ENCODE peak calls at places on chromosomes 3 and 15, in five cellular contexts. One of them, this sample, is unnamed.

GRCh38 chr15:61749169-61749568 is 311.1 kb downstream of the VPS13C start:
- DNase-seq in NCI-H345: no peak
- DNase-seq in activated naive CD4-positive, alpha-beta T cell treated with Interleukin-2 at 50 U/mL for 16 hours: no peak
- DNase-seq in activated CD8-positive, alpha-beta memory T cell treated with anti-CD3 and anti-CD28 coated beads, Interleukin-2, amount 50 U/mL, for 4 hours: no peak
- DNase-seq in LoVo: no peak
- DNase-seq in this sample: no peak

GRCh38 chr3:21117397-21117796 is 633.6 kb downstream of the ZNF385D start:
- DNase-seq in NCI-H345: no peak
- DNase-seq in activated CD8-positive, alpha-beta memory T cell treated with anti-CD3 and anti-CD28 coated beads, Interleukin-2, amount 50 U/mL, for 4 hours: no peak
- DNase-seq in activated naive CD4-positive, alpha-beta T cell treated with Interleukin-2 at 50 U/mL for 16 hours: no peak
- DNase-seq in LoVo: no peak
- DNase-seq in this sample: no peak

GRCh38 chr3:189710620-189711388 is 79.6 kb downstream of the TP63 start:
- DNase-seq in activated CD8-positive, alpha-beta memory T cell treated with anti-CD3 and anti-CD28 coated beads, Interleukin-2, amount 50 U/mL, for 4 hours: no peak
- DNase-seq in NCI-H345: no peak
- DNase-seq in LoVo: no peak
- DNase-seq in activated naive CD4-positive, alpha-beta T cell treated with Interleukin-2 at 50 U/mL for 16 hours: no peak
- DNase-seq in this sample: peak

GRCh38 chr3:105351821-105352220 is 14.9 kb upstream of the ALCAM start:
- DNase-seq in activated naive CD4-positive, alpha-beta T cell treated with Interleukin-2 at 50 U/mL for 16 hours: no peak
- DNase-seq in LoVo: no peak
- DNase-seq in activated CD8-positive, alpha-beta memory T cell treated with anti-CD3 and anti-CD28 coated beads, Interleukin-2, amount 50 U/mL, for 4 hours: no peak
- DNase-seq in NCI-H345: no peak
- DNase-seq in this sample: no peak

GRCh38 chr15:99401971-99402732 is 150.9 kb downstream of the LRRC28 start:
- DNase-seq in activated naive CD4-positive, alpha-beta T cell treated with Interleukin-2 at 50 U/mL for 16 hours: no peak
- DNase-seq in LoVo: no peak
- DNase-seq in NCI-H345: no peak
- DNase-seq in activated CD8-positive, alpha-beta memory T cell treated with anti-CD3 and anti-CD28 coated beads, Interleukin-2, amount 50 U/mL, for 4 hours: no peak
- DNase-seq in this sample: no peak

GRCh38 chr3:12553921-12554391 is 2.9 kb upstream of the MKRN2 start:
- DNase-seq in activated CD8-positive, alpha-beta memory T cell treated with anti-CD3 and anti-CD28 coated beads, Interleukin-2, amount 50 U/mL, for 4 hours: no peak
- DNase-seq in activated naive CD4-positive, alpha-beta T cell treated with Interleukin-2 at 50 U/mL for 16 hours: no peak
- DNase-seq in NCI-H345: peak
- DNase-seq in LoVo: peak
- DNase-seq in this sample: peak

GRCh38 chr3:154252759-154253638 is 71.3 kb downstream of the DHX36 start:
- DNase-seq in activated naive CD4-positive, alpha-beta T cell treated with Interleukin-2 at 50 U/mL for 16 hours: peak
- DNase-seq in LoVo: peak
- DNase-seq in activated CD8-positive, alpha-beta memory T cell treated with anti-CD3 and anti-CD28 coated beads, Interleukin-2, amount 50 U/mL, for 4 hours: peak
- DNase-seq in NCI-H345: peak
- DNase-seq in this sample: peak

GRCh38 chr15:56732881-56733130 is 503 bp downstream of the ZNF280D start:
- DNase-seq in activated CD8-positive, alpha-beta memory T cell treated with anti-CD3 and anti-CD28 coated beads, Interleukin-2, amount 50 U/mL, for 4 hours: no peak
- DNase-seq in activated naive CD4-positive, alpha-beta T cell treated with Interleukin-2 at 50 U/mL for 16 hours: no peak
- DNase-seq in NCI-H345: no peak
- DNase-seq in LoVo: no peak
- DNase-seq in this sample: no peak

GRCh38 chr15:77031376-77032050 is 36.6 kb downstream of the PSTPIP1 start:
- DNase-seq in activated naive CD4-positive, alpha-beta T cell treated with Interleukin-2 at 50 U/mL for 16 hours: peak
- DNase-seq in LoVo: no peak
- DNase-seq in activated CD8-positive, alpha-beta memory T cell treated with anti-CD3 and anti-CD28 coated beads, Interleukin-2, amount 50 U/mL, for 4 hours: peak
- DNase-seq in NCI-H345: peak
- DNase-seq in this sample: peak

GRCh38 chr3:75655501-75655904 is 8.6 kb upstream of the FRG2C start:
- DNase-seq in activated CD8-positive, alpha-beta memory T cell treated with anti-CD3 and anti-CD28 coated beads, Interleukin-2, amount 50 U/mL, for 4 hours: no peak
- DNase-seq in NCI-H345: no peak
- DNase-seq in LoVo: no peak
- DNase-seq in activated naive CD4-positive, alpha-beta T cell treated with Interleukin-2 at 50 U/mL for 16 hours: no peak
- DNase-seq in this sample: no peak

GRCh38 chr3:191686626-191687025 is 225.7 kb downstream of the PYDC2 start:
- DNase-seq in NCI-H345: no peak
- DNase-seq in LoVo: no peak
- DNase-seq in activated CD8-positive, alpha-beta memory T cell treated with anti-CD3 and anti-CD28 coated beads, Interleukin-2, amount 50 U/mL, for 4 hours: no peak
- DNase-seq in activated naive CD4-positive, alpha-beta T cell treated with Interleukin-2 at 50 U/mL for 16 hours: no peak
- DNase-seq in this sample: no peak

GRCh38 chr3:98730338-98730737 is 32.8 kb upstream of the ST3GAL6 start:
- DNase-seq in LoVo: no peak
- DNase-seq in activated naive CD4-positive, alpha-beta T cell treated with Interleukin-2 at 50 U/mL for 16 hours: no peak
- DNase-seq in activated CD8-positive, alpha-beta memory T cell treated with anti-CD3 and anti-CD28 coated beads, Interleukin-2, amount 50 U/mL, for 4 hours: no peak
- DNase-seq in NCI-H345: no peak
- DNase-seq in this sample: peak

GRCh38 chr15:64500695-64501395 is 40.5 kb downstream of the ZNF609 start:
- DNase-seq in activated naive CD4-positive, alpha-beta T cell treated with Interleukin-2 at 50 U/mL for 16 hours: no peak
- DNase-seq in NCI-H345: no peak
- DNase-seq in activated CD8-positive, alpha-beta memory T cell treated with anti-CD3 and anti-CD28 coated beads, Interleukin-2, amount 50 U/mL, for 4 hours: no peak
- DNase-seq in LoVo: no peak
- DNase-seq in this sample: no peak

GRCh38 chr3:60086811-60087210 is 1037.0 kb upstream of the CFAP20DC start:
- DNase-seq in activated CD8-positive, alpha-beta memory T cell treated with anti-CD3 and anti-CD28 coated beads, Interleukin-2, amount 50 U/mL, for 4 hours: peak
- DNase-seq in LoVo: peak
- DNase-seq in activated naive CD4-positive, alpha-beta T cell treated with Interleukin-2 at 50 U/mL for 16 hours: peak
- DNase-seq in NCI-H345: no peak
- DNase-seq in this sample: peak

GRCh38 chr15:48703544-48703943 is 58.0 kb upstream of the FBN1 start:
- DNase-seq in LoVo: no peak
- DNase-seq in activated naive CD4-positive, alpha-beta T cell treated with Interleukin-2 at 50 U/mL for 16 hours: no peak
- DNase-seq in activated CD8-positive, alpha-beta memory T cell treated with anti-CD3 and anti-CD28 coated beads, Interleukin-2, amount 50 U/mL, for 4 hours: no peak
- DNase-seq in NCI-H345: no peak
- DNase-seq in this sample: no peak

GRCh38 chr15:87711011-87711410 is 545.5 kb downstream of the NTRK3 start:
- DNase-seq in LoVo: no peak
- DNase-seq in NCI-H345: no peak
- DNase-seq in activated CD8-positive, alpha-beta memory T cell treated with anti-CD3 and anti-CD28 coated beads, Interleukin-2, amount 50 U/mL, for 4 hours: no peak
- DNase-seq in activated naive CD4-positive, alpha-beta T cell treated with Interleukin-2 at 50 U/mL for 16 hours: no peak
- DNase-seq in this sample: no peak

GRCh38 chr3:58463181-58463941 is 28.5 kb upstream of the KCTD6 start:
- DNase-seq in activated CD8-positive, alpha-beta memory T cell treated with anti-CD3 and anti-CD28 coated beads, Interleukin-2, amount 50 U/mL, for 4 hours: peak
- DNase-seq in LoVo: peak
- DNase-seq in activated naive CD4-positive, alpha-beta T cell treated with Interleukin-2 at 50 U/mL for 16 hours: peak
- DNase-seq in NCI-H345: peak
- DNase-seq in this sample: peak

GRCh38 chr3:194097141-194097880 is 38.6 kb upstream of the HES1 start:
- DNase-seq in activated naive CD4-positive, alpha-beta T cell treated with Interleukin-2 at 50 U/mL for 16 hours: no peak
- DNase-seq in LoVo: no peak
- DNase-seq in activated CD8-positive, alpha-beta memory T cell treated with anti-CD3 and anti-CD28 coated beads, Interleukin-2, amount 50 U/mL, for 4 hours: no peak
- DNase-seq in NCI-H345: no peak
- DNase-seq in this sample: no peak

GRCh38 chr15:64883097-64883581 is 28.6 kb upstream of the ANKDD1A start:
- DNase-seq in activated CD8-positive, alpha-beta memory T cell treated with anti-CD3 and anti-CD28 coated beads, Interleukin-2, amount 50 U/mL, for 4 hours: no peak
- DNase-seq in activated naive CD4-positive, alpha-beta T cell treated with Interleukin-2 at 50 U/mL for 16 hours: peak
- DNase-seq in LoVo: no peak
- DNase-seq in NCI-H345: no peak
- DNase-seq in this sample: no peak

GRCh38 chr15:91953432-91953831 is 99.9 kb downstream of the SLCO3A1 start:
- DNase-seq in activated naive CD4-positive, alpha-beta T cell treated with Interleukin-2 at 50 U/mL for 16 hours: no peak
- DNase-seq in LoVo: no peak
- DNase-seq in NCI-H345: peak
- DNase-seq in activated CD8-positive, alpha-beta memory T cell treated with anti-CD3 and anti-CD28 coated beads, Interleukin-2, amount 50 U/mL, for 4 hours: no peak
- DNase-seq in this sample: no peak